ENCODE peak calls at places on chromosomes 12 and 14, in five cellular contexts. One of them, this sample, is unnamed. For H3K27me3, the result is how much of the 10 kb centered on the place peaks cover.

GRCh38 chr12:96034631-96035282 is 630 bp downstream of the LTA4H start:
- DNase-seq in K562: peak
- DNase-seq in H1: no peak
- DNase-seq in GM12878: no peak
- DNase-seq in HepG2: peak
- DNase-seq in this sample: peak

GRCh38 chr12:113120670-113121370 is 14.7 kb downstream of the RASAL1 start:
- DNase-seq in GM12878: no peak
- DNase-seq in K562: no peak
- DNase-seq in H1: no peak
- DNase-seq in HepG2: no peak
- DNase-seq in this sample: peak

GRCh38 chr12:117857632-117858274 is 111.0 kb downstream of the KSR2 start:
- DNase-seq in GM12878: peak
- DNase-seq in H1: peak
- DNase-seq in K562: peak
- DNase-seq in HepG2: peak
- DNase-seq in this sample: peak

GRCh38 chr12:30828686-30829085 is 73.9 kb upstream of the CAPRIN2 start:
- DNase-seq in HepG2: no peak
- DNase-seq in H1: no peak
- DNase-seq in K562: no peak
- DNase-seq in GM12878: no peak
- DNase-seq in this sample: no peak

GRCh38 chr14:55607386-55607785 is 27.4 kb downstream of the KTN1 start:
- DNase-seq in H1: no peak
- DNase-seq in GM12878: no peak
- DNase-seq in HepG2: no peak
- DNase-seq in K562: no peak
- DNase-seq in this sample: no peak

GRCh38 chr14:24079521-24080141 is 8.3 kb downstream of the CPNE6 start:
- DNase-seq in K562: peak
- DNase-seq in GM12878: no peak
- DNase-seq in HepG2: no peak
- DNase-seq in H1: peak
- DNase-seq in this sample: peak

GRCh38 chr12:62660763-62661162 is 194.1 kb downstream of the MON2 start:
- DNase-seq in H1: no peak
- DNase-seq in K562: no peak
- DNase-seq in HepG2: no peak
- DNase-seq in GM12878: no peak
- DNase-seq in this sample: no peak

GRCh38 chr14:34059037-34059924 is 108.4 kb upstream of the EGLN3 start:
- DNase-seq in H1: no peak
- DNase-seq in HepG2: no peak
- DNase-seq in K562: peak
- DNase-seq in GM12878: no peak
- DNase-seq in this sample: no peak

GRCh38 chr12:115407036-115407435 is 723.1 kb upstream of the TBX3 start:
- DNase-seq in HepG2: no peak
- DNase-seq in K562: no peak
- DNase-seq in H1: no peak
- DNase-seq in GM12878: no peak
- DNase-seq in this sample: no peak

GRCh38 chr12:14514154-14514842 is 53.4 kb downstream of the PLBD1 start:
- DNase-seq in H1: no peak
- DNase-seq in GM12878: no peak
- DNase-seq in K562: peak
- DNase-seq in HepG2: peak
- DNase-seq in this sample: peak

GRCh38 chr14:29148221-29148620 is 381.6 kb downstream of the FOXG1 start:
- DNase-seq in K562: no peak
- DNase-seq in GM12878: no peak
- DNase-seq in H1: no peak
- DNase-seq in HepG2: no peak
- DNase-seq in this sample: no peak

GRCh38 chr14:55399183-55399582 is 12.4 kb downstream of the ATG14 start:
- DNase-seq in H1: no peak
- DNase-seq in HepG2: no peak
- DNase-seq in GM12878: no peak
- DNase-seq in K562: no peak
- DNase-seq in this sample: no peak

GRCh38 chr12:12983420-12984035 is 16.5 kb downstream of the HEBP1 start:
- DNase-seq in HepG2: peak
- DNase-seq in H1: no peak
- DNase-seq in GM12878: no peak
- DNase-seq in K562: peak
- DNase-seq in this sample: peak

GRCh38 chr12:33439587-33440011 is at the start of gene SYT10:
- DNase-seq in K562: peak
- DNase-seq in H1: no peak
- DNase-seq in GM12878: no peak
- DNase-seq in HepG2: no peak
- DNase-seq in this sample: peak

GRCh38 chr14:68961781-68962584 is 17.1 kb downstream of the ACTN1 start:
- DNase-seq in GM12878: no peak
- DNase-seq in H1: peak
- DNase-seq in HepG2: no peak
- DNase-seq in K562: no peak
- DNase-seq in this sample: peak

GRCh38 chr12:42873401-42873800 is 283.9 kb upstream of the PRICKLE1 start:
- DNase-seq in HepG2: no peak
- DNase-seq in K562: no peak
- DNase-seq in GM12878: no peak
- DNase-seq in H1: no peak
- DNase-seq in this sample: no peak

DNA sequence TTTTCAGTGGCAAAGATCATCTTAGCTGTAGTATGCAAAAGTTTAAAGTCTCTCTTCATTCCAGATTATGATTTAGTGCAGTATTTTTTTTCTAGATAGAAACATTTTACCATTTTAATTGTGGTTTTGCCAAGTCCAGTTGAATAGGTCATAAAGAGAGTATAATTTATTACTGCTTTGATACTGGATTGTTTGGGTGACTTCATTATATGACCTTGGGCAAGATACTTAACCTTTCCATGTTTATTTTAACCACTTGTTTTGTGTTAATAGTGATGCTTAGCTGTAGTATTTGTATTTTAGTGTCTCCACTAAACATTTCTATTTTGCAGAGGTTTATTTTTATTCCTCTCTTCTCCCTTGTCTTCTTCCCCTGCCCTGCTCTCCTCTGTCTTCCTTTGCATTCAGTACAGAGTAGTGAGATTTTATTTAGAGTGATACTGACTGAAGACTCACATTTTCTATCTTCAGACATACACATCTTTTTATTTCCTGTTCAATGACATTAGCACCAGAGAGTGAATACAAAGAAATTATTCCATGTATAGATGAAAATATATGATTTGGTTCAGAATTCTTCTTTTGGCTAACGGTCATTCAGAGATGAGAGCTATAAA is 215.2 kb downstream of the ERC1 start:
- DNase-seq in GM12878: no peak
- DNase-seq in K562: no peak
- DNase-seq in H1: no peak
- DNase-seq in HepG2: no peak
- DNase-seq in this sample: no peak
- TF ChIP-seq CREB1 in GM12878: no peak
- TF ChIP-seq CREB1 in K562: no peak
- TF ChIP-seq CREB1 in H1: no peak
- TF ChIP-seq CREB1 in HepG2: no peak
- TF ChIP-seq CREB1 in this sample: no peak

DNA sequence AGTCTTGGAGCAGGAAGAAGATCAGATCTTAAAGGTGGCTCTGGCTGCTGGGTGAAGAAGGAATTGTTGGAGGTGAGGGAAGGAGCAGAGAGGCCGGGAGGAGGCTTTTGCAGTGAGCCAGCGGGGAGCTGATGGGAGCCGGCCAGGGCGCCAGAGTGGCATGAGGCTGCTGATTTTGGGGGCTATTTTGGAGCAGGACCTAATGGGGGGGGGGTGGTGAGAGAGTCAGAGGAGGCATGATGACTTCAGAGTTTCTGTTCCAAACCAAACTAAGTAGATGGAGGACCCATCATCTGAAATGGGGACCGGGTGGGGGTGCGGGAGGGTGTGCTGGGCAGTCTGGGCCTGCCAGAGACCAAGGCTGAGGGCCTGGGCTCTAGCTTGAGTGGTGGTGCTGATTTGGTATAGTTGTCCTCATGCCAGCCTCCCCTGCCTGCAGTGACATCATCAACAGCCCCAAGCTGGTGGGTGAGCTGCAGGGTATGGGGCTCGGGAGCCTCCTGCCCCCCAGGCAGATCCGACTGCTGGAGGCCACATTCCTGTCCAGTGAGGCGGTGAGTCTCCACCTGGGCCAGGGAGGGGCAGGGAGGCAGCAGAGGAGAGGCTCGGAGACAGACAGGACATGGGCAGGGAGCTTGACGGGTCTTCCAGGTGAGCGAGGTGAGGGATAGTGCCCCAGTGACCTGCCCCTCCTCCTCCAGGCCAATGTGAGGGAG is 6.2 kb downstream of the TNFAIP2 start:
- DNase-seq in K562: no peak
- DNase-seq in H1: no peak
- DNase-seq in HepG2: no peak
- DNase-seq in GM12878: no peak
- DNase-seq in this sample: no peak
- H3K27me3 ChIP-seq in K562: under half
- H3K27me3 ChIP-seq in H1: under half
- H3K27me3 ChIP-seq in HepG2: under half
- H3K27me3 ChIP-seq in GM12878: under half
- H3K27me3 ChIP-seq in this sample: under half

GRCh38 chr12:75720807-75721206 is 209.4 kb upstream of the KRR1 start:
- DNase-seq in HepG2: no peak
- DNase-seq in H1: no peak
- DNase-seq in GM12878: no peak
- DNase-seq in K562: peak
- DNase-seq in this sample: peak

GRCh38 chr12:75721231-75721641 is 209.8 kb upstream of the KRR1 start:
- DNase-seq in K562: no peak
- DNase-seq in HepG2: no peak
- DNase-seq in GM12878: no peak
- DNase-seq in H1: no peak
- DNase-seq in this sample: no peak

GRCh38 chr12:75724913-75725312 is 213.5 kb upstream of the KRR1 start:
- DNase-seq in K562: peak
- DNase-seq in GM12878: no peak
- DNase-seq in H1: no peak
- DNase-seq in HepG2: peak
- DNase-seq in this sample: no peak

GRCh38 chr12:75722714-75723200 is 211.3 kb upstream of the KRR1 start:
- DNase-seq in H1: no peak
- DNase-seq in HepG2: peak
- DNase-seq in GM12878: peak
- DNase-seq in K562: peak
- DNase-seq in this sample: no peak

DNA sequence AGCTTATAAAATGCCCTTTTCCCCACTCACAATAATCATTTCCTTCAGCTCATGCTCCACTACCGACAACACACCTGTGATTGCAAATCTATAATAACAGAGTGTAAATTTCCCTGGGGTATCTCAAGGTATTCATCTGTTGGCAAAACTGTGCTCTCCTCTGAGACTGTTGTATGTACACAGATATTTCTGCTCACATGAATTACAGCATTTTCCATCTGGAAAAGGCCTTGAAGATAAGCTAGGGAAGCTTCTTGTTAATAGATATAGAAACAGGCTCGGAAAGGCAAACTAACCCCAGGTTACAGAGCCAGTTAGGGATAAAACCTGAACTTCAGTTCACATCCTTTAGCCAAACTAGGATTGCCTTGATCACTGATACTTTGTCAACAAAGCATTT is 210.4 kb upstream of the KRR1 start:
- DNase-seq in K562: no peak
- DNase-seq in GM12878: no peak
- DNase-seq in H1: no peak
- DNase-seq in HepG2: no peak
- DNase-seq in this sample: no peak
- H3K4me2 ChIP-seq in K562: no peak
- H3K4me2 ChIP-seq in GM12878: no peak
- H3K4me2 ChIP-seq in H1: no peak
- H3K4me2 ChIP-seq in HepG2: peak
- H3K4me2 ChIP-seq in this sample: peak

GRCh38 chr12:121123488-121123887 is 9.2 kb upstream of the P2RX7 start:
- DNase-seq in K562: no peak
- DNase-seq in HepG2: no peak
- DNase-seq in H1: no peak
- DNase-seq in GM12878: no peak
- DNase-seq in this sample: no peak

GRCh38 chr12:121120989-121121755 is 11.5 kb upstream of the P2RX7 start:
- DNase-seq in H1: no peak
- DNase-seq in HepG2: no peak
- DNase-seq in K562: no peak
- DNase-seq in GM12878: no peak
- DNase-seq in this sample: no peak

GRCh38 chr12:121121805-121122204 is 10.9 kb upstream of the P2RX7 start:
- DNase-seq in K562: no peak
- DNase-seq in GM12878: no peak
- DNase-seq in H1: no peak
- DNase-seq in HepG2: no peak
- DNase-seq in this sample: no peak

GRCh38 chr12:121127501-121127900 is 5.2 kb upstream of the P2RX7 start:
- DNase-seq in HepG2: no peak
- DNase-seq in H1: no peak
- DNase-seq in GM12878: no peak
- DNase-seq in K562: no peak
- DNase-seq in this sample: no peak

GRCh38 chr12:121124402-121125109 is 8.1 kb upstream of the P2RX7 start:
- DNase-seq in K562: no peak
- DNase-seq in HepG2: peak
- DNase-seq in H1: no peak
- DNase-seq in GM12878: no peak
- DNase-seq in this sample: peak
- TF ChIP-seq CREB1 in K562: no peak
- TF ChIP-seq CREB1 in HepG2: peak
- TF ChIP-seq CREB1 in H1: no peak
- TF ChIP-seq CREB1 in GM12878: no peak
- TF ChIP-seq CREB1 in this sample: no peak

GRCh38 chr12:49950310-49951251 is at the start of gene AQP2:
- DNase-seq in K562: no peak
- DNase-seq in GM12878: no peak
- DNase-seq in HepG2: no peak
- DNase-seq in H1: no peak
- DNase-seq in this sample: no peak
- H3K27me3 ChIP-seq in K562: under half
- H3K27me3 ChIP-seq in GM12878: under half
- H3K27me3 ChIP-seq in HepG2: under half
- H3K27me3 ChIP-seq in H1: under half
- H3K27me3 ChIP-seq in this sample: under half

GRCh38 chr12:68276400-68276930 is 23.1 kb upstream of the IL22 start:
- DNase-seq in GM12878: no peak
- DNase-seq in H1: no peak
- DNase-seq in K562: no peak
- DNase-seq in HepG2: no peak
- DNase-seq in this sample: no peak
- H3K4me2 ChIP-seq in GM12878: no peak
- H3K4me2 ChIP-seq in H1: no peak
- H3K4me2 ChIP-seq in K562: no peak
- H3K4me2 ChIP-seq in HepG2: no peak
- H3K4me2 ChIP-seq in this sample: no peak